ENCODE peak calls at places on chromosomes 3 and 15, in nine cellular contexts. M, O, R, G, F, H, E, T and B are unnamed samples.

GRCh38 chr3:64351713-64352595 is 126.7 kb upstream of the PRICKLE2 start:
- DNase-seq in M (peak), O (no peak), R (no peak), G (peak), F (no peak), H (peak), E (no peak), T (no peak), B (no peak)

GRCh38 chr3:175193815-175194518 is 334.8 kb downstream of the NAALADL2 start:
- DNase-seq in M (no peak), O (no peak), R (no peak), G (no peak), F (no peak), H (no peak), E (no peak), T (no peak), B (no peak)

GRCh38 chr3:81443948-81444347 is 317.5 kb downstream of the GBE1 start:
- DNase-seq in M (no peak), O (no peak), R (peak), G (no peak), F (no peak), H (no peak), E (no peak), T (no peak), B (no peak)

GRCh38 chr3:53597136-53597915 is 102.9 kb downstream of the CACNA1D start:
- DNase-seq in M (no peak), O (no peak), R (no peak), G (no peak), F (no peak), H (no peak), E (peak), T (no peak), B (no peak)

GRCh38 chr3:23481660-23482278 is 278.6 kb downstream of the UBE2E2 start:
- DNase-seq in M (no peak), O (no peak), R (no peak), G (no peak), F (no peak), H (no peak), E (no peak), T (no peak), B (no peak)

GRCh38 chr3:12748477-12748876 is 10.6 kb downstream of the TMEM40 start:
- DNase-seq in M (no peak), O (no peak), R (no peak), G (no peak), F (no peak), H (no peak), E (no peak), T (no peak), B (no peak)

GRCh38 chr3:50453907-50454306 is 49.5 kb downstream of the CACNA2D2 start:
- DNase-seq in M (peak), O (no peak), R (no peak), G (no peak), F (no peak), H (no peak), E (no peak), T (no peak), B (no peak)

GRCh38 chr15:86284630-86285029 is 205.0 kb downstream of the AGBL1 start:
- DNase-seq in M (peak), O (no peak), R (no peak), G (no peak), F (no peak), H (no peak), E (no peak), T (no peak), B (no peak)

GRCh38 chr3:63654246-63654645 is 1.8 kb downstream of the SNTN start:
- DNase-seq in M (no peak), O (no peak), R (no peak), G (no peak), F (no peak), H (no peak), E (no peak), T (no peak), B (no peak)

GRCh38 chr3:9793161-9793781 is 389 bp downstream of the ARPC4 start:
- DNase-seq in M (peak), O (no peak), R (no peak), G (no peak), F (no peak), H (no peak), E (no peak), T (no peak), B (no peak)

GRCh38 chr15:66724732-66725467 is 22.9 kb downstream of the SMAD6 start:
- DNase-seq in M (no peak), O (no peak), R (no peak), G (no peak), F (no peak), H (no peak), E (no peak), T (no peak), B (no peak)

GRCh38 chr3:102163039-102163817 is 271.6 kb upstream of the ZPLD1 start:
- DNase-seq in M (no peak), O (no peak), R (peak), G (peak), F (no peak), H (peak), E (peak), T (no peak), B (peak)

GRCh38 chr3:174206607-174207192 is 652.4 kb upstream of the NAALADL2 start:
- DNase-seq in M (peak), O (no peak), R (no peak), G (no peak), F (no peak), H (no peak), E (no peak), T (no peak), B (peak)

GRCh38 chr3:149610351-149611105 is 47.3 kb downstream of the WWTR1 start:
- DNase-seq in M (no peak), O (no peak), R (no peak), G (no peak), F (no peak), H (no peak), E (no peak), T (no peak), B (no peak)

GRCh38 chr3:196975349-196975748 is 6.7 kb upstream of the PIGZ start:
- DNase-seq in M (no peak), O (no peak), R (no peak), G (peak), F (no peak), H (no peak), E (no peak), T (no peak), B (no peak)

GRCh38 chr3:101902041-101902440 is 52.7 kb downstream of the NFKBIZ start:
- DNase-seq in M (no peak), O (no peak), R (peak), G (no peak), F (no peak), H (no peak), E (no peak), T (no peak), B (peak)

GRCh38 chr15:64559243-64559642 is 98.9 kb downstream of the ZNF609 start:
- DNase-seq in M (no peak), O (no peak), R (no peak), G (no peak), F (no peak), H (no peak), E (no peak), T (no peak), B (no peak)

GRCh38 chr3:157070600-157070999 is 89.3 kb downstream of the CCNL1 start:
- DNase-seq in M (no peak), O (no peak), R (no peak), G (no peak), F (no peak), H (no peak), E (no peak), T (no peak), B (no peak)

GRCh38 chr15:54719325-54719724 is 477.4 kb downstream of the RSL24D1 start:
- DNase-seq in M (no peak), O (no peak), R (no peak), G (no peak), F (no peak), H (no peak), E (no peak), T (no peak), B (no peak)

GRCh38 chr3:175737646-175738572 is 878.8 kb downstream of the NAALADL2 start:
- DNase-seq in M (no peak), O (no peak), R (no peak), G (no peak), F (no peak), H (no peak), E (no peak), T (no peak), B (no peak)

GRCh38 chr3:189119947-189120346 is 51.8 kb upstream of the TPRG1 start:
- DNase-seq in M (no peak), O (no peak), R (no peak), G (no peak), F (no peak), H (no peak), E (no peak), T (no peak), B (no peak)

GRCh38 chr3:187974857-187975257 is 179.1 kb upstream of the LPP start:
- DNase-seq in M (no peak), O (no peak), R (no peak), G (no peak), F (no peak), H (no peak), E (no peak), T (no peak), B (peak)

GRCh38 chr3:123641084-123641462 is 56.2 kb upstream of the HACD2 start:
- DNase-seq in M (peak), O (no peak), R (no peak), G (no peak), F (no peak), H (no peak), E (no peak), T (no peak), B (no peak)

GRCh38 chr3:52415769-52416168 is 29.1 kb downstream of the SEMA3G start:
- DNase-seq in M (no peak), O (no peak), R (no peak), G (no peak), F (no peak), H (no peak), E (no peak), T (no peak), B (no peak)

GRCh38 chr15:90650117-90650955 is 66.8 kb upstream of the BLM start:
- DNase-seq in M (no peak), O (no peak), R (no peak), G (no peak), F (no peak), H (no peak), E (no peak), T (no peak), B (peak)

GRCh38 chr3:78801923-78802587 is 965.7 kb downstream of the ROBO1 start:
- DNase-seq in M (no peak), O (no peak), R (no peak), G (no peak), F (no peak), H (no peak), E (no peak), T (no peak), B (no peak)

GRCh38 chr3:126117212-126117611 is 33.3 kb upstream of the SLC41A3 start:
- DNase-seq in M (no peak), O (no peak), R (no peak), G (no peak), F (no peak), H (no peak), E (no peak), T (no peak), B (no peak)

GRCh38 chr15:69160976-69161877 is 792 bp downstream of the GLCE start:
- DNase-seq in M (peak), O (peak), R (peak), G (peak), F (no peak), H (no peak), E (no peak), T (peak), B (peak)

GRCh38 chr3:27625848-27626247 is 96.3 kb downstream of the EOMES start:
- DNase-seq in M (no peak), O (no peak), R (no peak), G (no peak), F (no peak), H (no peak), E (no peak), T (no peak), B (peak)

GRCh38 chr3:128236667-128237066 is 83.4 kb downstream of the EEFSEC start:
- DNase-seq in M (no peak), O (no peak), R (no peak), G (no peak), F (no peak), H (no peak), E (no peak), T (no peak), B (no peak)

GRCh38 chr3:146250449-146251382 is at the start of gene PLSCR4:
- DNase-seq in M (peak), O (peak), R (peak), G (peak), F (peak), H (peak), E (peak), T (peak), B (peak)

GRCh38 chr3:50243552-50243895 is 7.5 kb downstream of the GNAI2 start:
- DNase-seq in M (no peak), O (no peak), R (no peak), G (no peak), F (no peak), H (no peak), E (no peak), T (no peak), B (no peak)

GRCh38 chr3:16849795-16850194 is 35.0 kb upstream of the PLCL2 start:
- DNase-seq in M (no peak), O (no peak), R (no peak), G (no peak), F (no peak), H (no peak), E (no peak), T (no peak), B (peak)

GRCh38 chr3:157045238-157045860 is 114.6 kb downstream of the CCNL1 start:
- DNase-seq in M (peak), O (no peak), R (no peak), G (no peak), F (no peak), H (no peak), E (no peak), T (no peak), B (no peak)

GRCh38 chr3:8767667-8768363 is 1.6 kb downstream of the OXTR start:
- DNase-seq in M (peak), O (no peak), R (no peak), G (peak), F (no peak), H (peak), E (no peak), T (no peak), B (no peak)

GRCh38 chr15:64161688-64162477 is 939 bp downstream of the PPIB start:
- DNase-seq in M (no peak), O (no peak), R (no peak), G (no peak), F (no peak), H (no peak), E (no peak), T (no peak), B (no peak)

GRCh38 chr3:61627768-61628185 is 66.4 kb downstream of the PTPRG start:
- DNase-seq in M (no peak), O (no peak), R (peak), G (no peak), F (no peak), H (no peak), E (no peak), T (no peak), B (no peak)

GRCh38 chr15:40775740-40776536 is 6.2 kb downstream of the C15orf62 start:
- DNase-seq in M (no peak), O (no peak), R (no peak), G (no peak), F (no peak), H (no peak), E (no peak), T (no peak), B (no peak)
- H3K27ac ChIP-seq in M (no peak), O (no peak), R (no peak), G (peak), F (no peak), H (peak), E (no peak), T (no peak), B (no peak)

DNA sequence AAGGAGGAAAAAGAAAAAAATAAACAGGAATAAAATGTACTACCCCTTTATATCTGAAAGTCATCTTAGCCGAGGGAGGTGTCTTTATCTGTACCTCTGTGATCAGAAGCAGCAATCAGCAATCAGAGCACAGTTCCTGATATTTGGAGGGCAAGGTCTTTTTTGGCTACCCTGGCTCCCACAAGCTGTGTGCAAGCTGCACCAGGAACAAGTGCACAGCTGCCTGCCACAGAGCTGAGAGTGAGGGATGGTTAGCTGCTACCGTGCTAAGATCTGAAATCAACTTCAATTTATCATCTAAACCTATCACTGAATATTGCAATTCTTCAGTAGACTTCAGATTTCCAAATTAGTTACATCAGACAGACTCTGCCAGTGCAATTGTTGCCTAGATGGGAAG is 404.6 kb upstream of the ARL6 start:
- DNase-seq in M (no peak), O (no peak), R (no peak), G (no peak), F (no peak), H (no peak), E (no peak), T (no peak), B (no peak)
- TF ChIP-seq CTCF in M (no peak), O (no peak), R (no peak), G (no peak), F (no peak), H (no peak), E (no peak), T (no peak), B (no peak)

DNA sequence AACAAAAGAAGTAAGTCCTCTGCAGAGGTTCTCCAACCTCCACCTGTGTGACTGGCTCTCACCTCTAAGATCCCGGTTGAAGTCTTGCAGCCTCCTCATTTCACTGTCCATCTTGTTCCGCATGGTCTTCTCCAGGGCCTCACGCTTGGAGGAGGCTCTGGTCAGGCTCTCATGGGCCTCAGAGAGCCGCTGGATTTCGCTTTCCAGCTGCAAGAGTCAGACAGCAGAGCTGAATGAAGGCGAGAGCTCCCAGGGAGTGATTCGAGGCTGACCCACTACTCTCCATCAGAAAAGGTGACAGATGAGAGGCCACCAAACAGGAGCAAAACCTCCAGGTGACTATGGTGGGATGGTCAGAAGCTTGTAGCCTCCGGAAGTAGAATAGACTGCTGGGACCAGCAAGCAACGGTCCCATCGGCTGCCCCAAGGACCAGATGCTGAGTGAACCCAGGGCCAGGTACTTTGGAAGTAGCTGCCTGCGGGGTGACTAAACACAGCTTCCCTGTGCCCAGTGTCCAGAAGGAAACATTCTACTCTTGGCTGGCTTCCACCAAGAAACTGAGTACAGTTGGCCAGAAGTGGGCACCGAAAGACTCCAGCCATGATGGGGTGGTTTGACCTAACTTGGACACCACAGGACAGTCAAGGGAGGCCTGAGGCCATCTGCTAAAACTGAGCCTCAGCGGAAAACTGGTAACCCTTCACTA is 7.9 kb downstream of the AMOTL2 start:
- DNase-seq in M (no peak), O (peak), R (no peak), G (peak), F (no peak), H (no peak), E (no peak), T (no peak), B (no peak)
- H3K27ac ChIP-seq in M (peak), O (peak), R (peak), G (peak), F (peak), H (peak), E (peak), T (no peak), B (peak)

DNA sequence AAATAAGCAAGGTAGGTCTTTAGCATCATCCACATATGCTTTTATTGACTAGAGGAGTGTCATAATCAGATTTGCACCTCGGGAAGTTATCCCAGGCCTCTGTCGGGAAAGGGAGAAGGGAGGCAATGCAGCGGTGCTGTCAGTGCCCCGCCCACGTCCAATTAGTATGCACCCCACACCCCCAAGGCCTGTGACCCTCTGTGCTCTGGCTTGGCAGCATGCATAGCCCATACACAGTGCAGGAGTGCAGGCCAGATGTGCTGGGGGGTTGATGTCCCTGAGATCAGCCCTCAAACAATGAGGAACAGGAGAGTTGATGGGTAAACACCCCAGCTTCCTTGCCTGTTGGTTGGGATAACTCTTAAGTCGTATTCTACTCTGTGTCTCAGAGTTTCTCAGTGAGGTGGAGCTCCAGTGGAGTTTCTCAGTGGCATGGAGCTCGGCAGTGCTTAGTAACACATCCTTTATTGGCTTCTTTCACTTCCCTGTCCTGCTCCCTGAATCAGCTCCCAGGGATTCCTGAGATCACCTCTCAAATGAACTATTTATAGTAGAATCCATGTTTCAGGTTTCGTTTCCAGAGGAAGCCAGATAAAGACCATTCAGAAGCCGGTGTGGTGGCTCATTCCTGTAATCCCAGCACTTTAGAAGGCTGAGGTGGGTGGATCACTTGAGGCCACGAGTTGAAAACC is 26.8 kb upstream of the NDUFB4 start:
- DNase-seq in M (no peak), O (no peak), R (no peak), G (no peak), F (no peak), H (no peak), E (no peak), T (no peak), B (no peak)
- TF ChIP-seq CTCF in M (no peak), O (no peak), R (no peak), G (no peak), F (no peak), H (no peak), E (no peak), T (no peak), B (no peak)

GRCh38 chr3:122394173-122394572 is 10.2 kb downstream of the FAM162A start:
- DNase-seq in M (no peak), O (no peak), R (no peak), G (no peak), F (no peak), H (no peak), E (no peak), T (no peak), B (no peak)
- H3K27ac ChIP-seq in M (no peak), O (no peak), R (no peak), G (no peak), F (no peak), H (no peak), E (no peak), T (no peak), B (no peak)

GRCh38 chr3:109081746-109082510 is 36.0 kb downstream of the MORC1 start:
- DNase-seq in M (peak), O (no peak), R (peak), G (peak), F (no peak), H (no peak), E (no peak), T (no peak), B (peak)
- TF ChIP-seq CTCF in M (peak), O (peak), R (peak), G (no peak), F (no peak), H (no peak), E (peak), T (no peak), B (peak)

DNA sequence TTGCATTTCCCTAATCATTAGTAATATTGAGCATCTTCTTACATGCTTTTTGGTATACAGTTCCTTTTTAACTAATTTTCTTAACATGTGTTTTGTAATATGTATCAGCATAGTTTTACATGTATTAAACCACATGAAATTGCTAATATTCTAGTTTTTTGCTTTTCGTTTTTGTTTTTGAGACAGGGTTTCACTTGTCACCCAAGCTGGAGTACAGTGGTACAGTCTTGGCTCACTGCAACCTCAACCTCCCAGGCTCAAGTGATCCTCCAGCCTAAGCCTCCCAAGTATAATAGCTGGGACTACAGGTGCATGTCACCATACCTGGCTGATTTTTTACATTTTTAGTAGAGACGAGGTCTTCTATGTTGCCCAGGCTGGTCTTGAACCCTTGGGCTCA is 4.4 kb upstream of the ISG20 start:
- DNase-seq in M (no peak), O (no peak), R (no peak), G (no peak), F (no peak), H (no peak), E (no peak), T (no peak), B (no peak)
- H3K27ac ChIP-seq in M (no peak), O (no peak), R (no peak), G (peak), F (no peak), H (no peak), E (no peak), T (no peak), B (no peak)